ENCODE peak calls at places on chromosomes 4 and X, in seven cellular contexts. L is GM10248, F is fibroblast of the aortic adventitia, T is fibroblast of mammary gland, R is lung, Y is neural crest cell, E is mucosa of descending colon. N is an unnamed sample.

GRCh38 chr4:24104173-24104572 is 214.3 kb upstream of the PPARGC1A start:
- DNase-seq in Y (no peak), E (peak), F (peak), R (no peak), L (no peak), T (peak), N (no peak)

GRCh38 chrX:5876984-5877655 is 351.5 kb downstream of the NLGN4X start:
- DNase-seq in T (peak), E (peak), L (no peak), Y (peak), F (no peak), R (peak), N (peak)

GRCh38 chrX:123962006-123962485 is 540 bp downstream of the STAG2 start:
- DNase-seq in R (no peak), T (peak), E (peak), F (no peak), L (no peak), Y (no peak), N (no peak)

GRCh38 chrX:34900691-34901090 is 41.9 kb upstream of the FAM47B start:
- DNase-seq in L (no peak), R (no peak), Y (no peak), E (no peak), T (no peak), F (peak), N (no peak)

GRCh38 chr4:11495818-11496217 is 67.1 kb upstream of the HS3ST1 start:
- DNase-seq in E (no peak), L (no peak), R (no peak), Y (no peak), F (no peak), T (no peak), N (no peak)

GRCh38 chrX:45762699-45763647 is 562.3 kb upstream of the DIPK2B start:
- DNase-seq in Y (no peak), R (no peak), F (no peak), T (no peak), E (no peak), L (no peak), N (no peak)

GRCh38 chr4:124173892-124174291 is 538.6 kb downstream of the ANKRD50 start:
- DNase-seq in R (no peak), E (no peak), Y (no peak), T (peak), L (no peak), F (no peak), N (no peak)

GRCh38 chr4:143084566-143084965 is 100.2 kb upstream of the USP38 start:
- DNase-seq in L (no peak), F (no peak), R (no peak), T (no peak), Y (no peak), E (no peak), N (no peak)

GRCh38 chrX:154648931-154649863 is 4.2 kb downstream of the CTAG2 start:
- DNase-seq in R (no peak), E (no peak), L (no peak), T (no peak), Y (no peak), F (no peak), N (no peak)

GRCh38 chr4:98687876-98688275 is 29.5 kb upstream of the TSPAN5 start:
- DNase-seq in F (no peak), Y (no peak), L (no peak), R (no peak), E (no peak), T (peak), N (no peak)

GRCh38 chr4:110898290-110898689 is 275.4 kb upstream of the PITX2 start:
- DNase-seq in T (no peak), Y (no peak), R (no peak), L (no peak), F (no peak), E (peak), N (no peak)

GRCh38 chr4:26300314-26301307 is 20.2 kb upstream of the RBPJ start:
- DNase-seq in R (no peak), E (no peak), Y (no peak), F (peak), L (no peak), T (peak), N (no peak)

GRCh38 chrX:31420302-31420701 is 348.5 kb upstream of the FTHL17 start:
- DNase-seq in Y (no peak), L (no peak), F (no peak), T (no peak), R (no peak), E (no peak), N (no peak)

GRCh38 chr4:98945297-98945850 is 16.4 kb upstream of the EIF4E start:
- DNase-seq in T (peak), R (no peak), L (no peak), Y (no peak), F (peak), E (no peak), N (no peak)

GRCh38 chr4:113919611-113920010 is 59.8 kb downstream of the ARSJ start:
- DNase-seq in R (no peak), L (no peak), F (peak), T (peak), Y (no peak), E (no peak), N (no peak)

GRCh38 chr4:184655889-184656869 is 6.6 kb downstream of the PRIMPOL start:
- DNase-seq in E (no peak), T (peak), R (no peak), Y (no peak), F (peak), L (no peak), N (no peak)

GRCh38 chr4:159142254-159142653 is 39.4 kb downstream of the RAPGEF2 start:
- DNase-seq in T (peak), L (no peak), F (peak), R (no peak), E (no peak), Y (no peak), N (no peak)

GRCh38 chr4:99536148-99536728 is 25.4 kb downstream of the C4orf17 start:
- DNase-seq in F (peak), R (no peak), E (no peak), Y (no peak), L (no peak), T (no peak), N (no peak)

GRCh38 chrX:124338733-124339514 is 6.5 kb downstream of the TEX13D start:
- DNase-seq in Y (no peak), T (no peak), R (no peak), E (peak), L (no peak), F (no peak), N (no peak)

GRCh38 chr4:70930530-70931256 is 28.5 kb downstream of the MOB1B start:
- DNase-seq in R (no peak), E (no peak), Y (no peak), T (no peak), F (no peak), L (no peak), N (no peak)

GRCh38 chr4:44086753-44087152 is 361.9 kb downstream of the KCTD8 start:
- DNase-seq in R (no peak), Y (no peak), T (peak), L (no peak), E (no peak), F (no peak), N (no peak)

GRCh38 chr4:127776620-127777019 is 5.5 kb upstream of the HSPA4L start:
- DNase-seq in E (no peak), T (no peak), F (no peak), R (no peak), L (no peak), Y (no peak), N (no peak)

GRCh38 chr4:151143162-151143561 is 43.7 kb downstream of the RPS3A start:
- DNase-seq in L (no peak), R (no peak), E (no peak), F (peak), T (peak), Y (no peak), N (no peak)

GRCh38 chr4:7394184-7394575 is 40.5 kb downstream of the PSAPL1 start:
- DNase-seq in L (no peak), F (no peak), T (no peak), E (no peak), R (no peak), Y (no peak), N (no peak)

GRCh38 chrX:48945517-48946348 is 11.7 kb downstream of the OTUD5 start:
- DNase-seq in F (peak), E (peak), T (peak), Y (peak), R (peak), L (peak), N (peak)

GRCh38 chrX:38117485-38117884 is 103.2 kb downstream of the SRPX start:
- DNase-seq in T (peak), L (no peak), F (peak), Y (no peak), R (no peak), E (no peak), N (no peak)

GRCh38 chrX:18879144-18879543 is 104.8 kb downstream of the PHKA2 start:
- DNase-seq in T (no peak), F (no peak), L (no peak), R (no peak), Y (no peak), E (no peak), N (no peak)

GRCh38 chrX:139058831-139059495 is 347.4 kb upstream of the FGF13 start:
- DNase-seq in R (no peak), E (no peak), F (peak), Y (no peak), L (no peak), T (peak), N (no peak)

GRCh38 chr4:151788021-151788420 is 27.2 kb upstream of the GATB start:
- DNase-seq in L (no peak), T (no peak), R (no peak), E (no peak), F (no peak), Y (no peak), N (no peak)

GRCh38 chr4:110480031-110480549 is 4.1 kb downstream of the ENPEP start:
- DNase-seq in T (peak), R (no peak), F (peak), Y (no peak), E (no peak), L (no peak), N (no peak)

GRCh38 chr4:15434086-15434485 is 6.3 kb downstream of the C1QTNF7 start:
- DNase-seq in T (peak), R (no peak), Y (no peak), E (no peak), L (no peak), F (peak), N (no peak)

GRCh38 chr4:2132438-2132837 is 73.3 kb downstream of the NAT8L start:
- DNase-seq in E (no peak), Y (no peak), T (peak), L (no peak), R (no peak), F (no peak), N (no peak)

GRCh38 chr4:20512053-20512810 is 188.0 kb upstream of the PACRGL start:
- DNase-seq in F (peak), T (no peak), L (no peak), R (no peak), Y (no peak), E (no peak), N (no peak)

GRCh38 chrX:9861711-9862110 is 75.5 kb downstream of the SHROOM2 start:
- DNase-seq in L (no peak), R (no peak), F (no peak), T (no peak), E (no peak), Y (no peak), N (no peak)

GRCh38 chrX:26511621-26512363 is 295.8 kb downstream of the MAGEB5 start:
- DNase-seq in F (no peak), Y (no peak), L (no peak), E (peak), T (no peak), R (no peak), N (no peak)

GRCh38 chr4:11073621-11074051 is 355.1 kb downstream of the HS3ST1 start:
- DNase-seq in F (peak), R (no peak), E (peak), Y (no peak), L (no peak), T (peak), N (no peak)

GRCh38 chr4:47744253-47744652 is 93.6 kb downstream of the CORIN start:
- DNase-seq in E (no peak), R (no peak), F (no peak), T (no peak), L (no peak), Y (no peak), N (no peak)

GRCh38 chr4:153207561-153207960 is 3.3 kb downstream of the TRIM2 start:
- DNase-seq in R (no peak), E (peak), L (no peak), F (no peak), Y (peak), T (peak), N (no peak)
- TF ChIP-seq CTCF in R (peak), E (peak), L (peak), F (peak), Y (peak), T (peak), N (no peak)

GRCh38 chrX:56788717-56789122 is 59.7 kb downstream of the NBDY start:
- DNase-seq in T (peak), F (peak), Y (no peak), E (no peak), L (no peak), R (no peak), N (peak)
- TF ChIP-seq CTCF in T (peak), F (peak), Y (no peak), E (no peak), L (no peak), R (peak), N (peak)

GRCh38 chrX:140317462-140317861 is 187.4 kb downstream of the SOX3 start:
- DNase-seq in F (no peak), Y (no peak), T (no peak), L (no peak), R (no peak), E (no peak), N (no peak)
- TF ChIP-seq CTCF in F (no peak), Y (peak), T (no peak), L (no peak), R (no peak), E (no peak), N (no peak)

GRCh38 chrX:50677789-50678188 is 136.2 kb downstream of the SHROOM4 start:
- DNase-seq in T (no peak), R (no peak), Y (no peak), F (no peak), L (no peak), E (no peak), N (no peak)

GRCh38 chrX:50684871-50685270 is 129.1 kb downstream of the SHROOM4 start:
- DNase-seq in T (no peak), F (no peak), R (no peak), L (no peak), E (no peak), Y (no peak), N (no peak)

DNA sequence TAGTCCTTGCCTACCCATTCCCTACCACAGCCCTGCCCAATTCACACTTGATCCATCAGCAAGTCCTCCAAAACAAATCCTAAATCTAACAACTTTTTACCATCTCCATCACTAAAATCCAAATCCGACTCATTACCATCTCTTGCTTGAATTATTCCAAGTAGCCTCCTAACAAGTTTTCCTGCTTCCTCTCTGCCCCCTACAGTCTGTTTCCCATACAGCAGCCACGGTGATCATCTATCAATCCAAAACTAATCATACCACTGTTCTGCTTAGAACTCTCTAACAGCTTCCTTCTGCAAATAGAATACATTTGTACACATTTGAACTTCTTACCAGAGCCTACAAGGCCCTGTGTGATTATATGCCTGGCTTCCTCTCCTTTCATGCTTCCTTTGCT is 133.0 kb downstream of the SHROOM4 start:
- DNase-seq in F (no peak), T (no peak), Y (no peak), L (no peak), R (no peak), E (peak), N (no peak)
- TF ChIP-seq CTCF in F (peak), T (peak), Y (peak), L (no peak), R (no peak), E (no peak), N (no peak)

N was measured in GM13976.